ENCODE peak calls at places on chromosomes 1 and 21, in eight cellular contexts. J is HFFc6; S is fibroblast of mammary gland; K is NCI-H146; H is nucleus accumbens; G is BJ; X is activated T-cell treated with anti-CD3 and anti-CD28 coated beads for 1 hour; Y is stimulated activated CD4-positive, alpha-beta T cell treated with anti-CD3 and anti-CD28 coated beads, Interleukin-4, amount 100 ng/mL, for 1 hour. C is an unnamed sample.

GRCh38 chr1:13749543-13750307 is 49.7 kb downstream of the PRDM2 start:
- DNase-seq in J (peak), S (peak), K (peak), H (no peak), G (no peak), X (peak), Y (peak), C (peak)

GRCh38 chr1:206608108-206608698 is 4.1 kb downstream of the EIF2D start:
- DNase-seq in J (peak), S (peak), K (peak), H (no peak), G (no peak), X (peak), Y (peak), C (peak)

GRCh38 chr1:54846301-54846700 is 40.7 kb downstream of the DHCR24 start:
- DNase-seq in J (no peak), S (no peak), K (no peak), H (no peak), G (no peak), X (no peak), Y (no peak), C (no peak)

GRCh38 chr1:65264197-65264929 is 45.0 kb upstream of the DNAJC6 start:
- DNase-seq in J (peak), S (peak), K (peak), H (peak), G (no peak), X (no peak), Y (peak), C (peak)

GRCh38 chr1:236471653-236472052 is 52.1 kb upstream of the LGALS8 start:
- DNase-seq in J (no peak), S (no peak), K (peak), H (no peak), G (no peak), X (no peak), Y (no peak), C (peak)

GRCh38 chr1:154182342-154183044 is 9.4 kb downstream of the TPM3 start:
- DNase-seq in J (peak), S (peak), K (peak), H (peak), G (no peak), X (peak), Y (peak), C (peak)

GRCh38 chr21:45281411-45282282 is 6.0 kb downstream of the POFUT2 start:
- DNase-seq in J (no peak), S (no peak), K (no peak), H (no peak), G (no peak), X (no peak), Y (no peak), C (no peak)

GRCh38 chr21:21457077-21457476 is 458.9 kb downstream of the NCAM2 start:
- DNase-seq in J (no peak), S (no peak), K (no peak), H (no peak), G (no peak), X (no peak), Y (no peak), C (no peak)

GRCh38 chr1:61326713-61327112 is 244.4 kb downstream of the NFIA start:
- DNase-seq in J (no peak), S (no peak), K (no peak), H (no peak), G (no peak), X (no peak), Y (no peak), C (no peak)

GRCh38 chr1:78003882-78004718 is 639 bp upstream of the DNAJB4 start:
- DNase-seq in J (peak), S (peak), K (no peak), H (peak), G (peak), X (peak), Y (peak), C (peak)

GRCh38 chr1:203211812-203212211 is 17.7 kb downstream of the CHIT1 start:
- DNase-seq in J (no peak), S (no peak), K (no peak), H (no peak), G (no peak), X (no peak), Y (no peak), C (no peak)

GRCh38 chr1:218027152-218027551 is 257.9 kb upstream of the RRP15 start:
- DNase-seq in J (no peak), S (no peak), K (no peak), H (no peak), G (no peak), X (no peak), Y (no peak), C (no peak)

GRCh38 chr1:167957710-167958109 is 20.8 kb upstream of the MPC2 start:
- DNase-seq in J (peak), S (peak), K (no peak), H (no peak), G (no peak), X (no peak), Y (no peak), C (no peak)

GRCh38 chr1:197065549-197065948 is 1.5 kb downstream of the F13B start:
- DNase-seq in J (no peak), S (peak), K (no peak), H (no peak), G (no peak), X (no peak), Y (no peak), C (peak)

GRCh38 chr1:8077120-8077573 is 51.0 kb upstream of the ERRFI1 start:
- DNase-seq in J (peak), S (peak), K (no peak), H (no peak), G (peak), X (no peak), Y (no peak), C (peak)

GRCh38 chr1:214664656-214665433 is 61.9 kb downstream of the CENPF start:
- DNase-seq in J (no peak), S (no peak), K (no peak), H (no peak), G (no peak), X (no peak), Y (no peak), C (no peak)

GRCh38 chr1:66271216-66271903 is 262.6 kb upstream of the SGIP1 start:
- DNase-seq in J (peak), S (peak), K (no peak), H (peak), G (peak), X (no peak), Y (peak), C (peak)

GRCh38 chr1:52503706-52504105 is 49.2 kb downstream of the TUT4 start:
- DNase-seq in J (no peak), S (peak), K (no peak), H (no peak), G (no peak), X (no peak), Y (no peak), C (no peak)

GRCh38 chr1:36913016-36913415 is 121.3 kb downstream of the GRIK3 start:
- DNase-seq in J (no peak), S (no peak), K (no peak), H (no peak), G (no peak), X (no peak), Y (no peak), C (no peak)

GRCh38 chr21:44323591-44323990 is 15.6 kb downstream of the CFAP410 start:
- DNase-seq in J (no peak), S (no peak), K (no peak), H (no peak), G (no peak), X (no peak), Y (no peak), C (no peak)

GRCh38 chr1:185964946-185965345 is 230.8 kb downstream of the HMCN1 start:
- DNase-seq in J (no peak), S (no peak), K (no peak), H (no peak), G (no peak), X (no peak), Y (no peak), C (no peak)

GRCh38 chr1:24286246-24287010 is 32.7 kb upstream of the GRHL3 start:
- DNase-seq in J (no peak), S (no peak), K (no peak), H (no peak), G (no peak), X (no peak), Y (no peak), C (no peak)

GRCh38 chr1:101262060-101262459 is 25.2 kb downstream of the S1PR1 start:
- DNase-seq in J (no peak), S (no peak), K (no peak), H (no peak), G (no peak), X (no peak), Y (no peak), C (no peak)

GRCh38 chr1:232486006-232486405 is 143.9 kb downstream of the SIPA1L2 start:
- DNase-seq in J (no peak), S (peak), K (no peak), H (no peak), G (no peak), X (no peak), Y (no peak), C (no peak)

GRCh38 chr1:58857673-58858343 is 74.0 kb upstream of the JUN start:
- DNase-seq in J (no peak), S (no peak), K (no peak), H (no peak), G (no peak), X (no peak), Y (no peak), C (no peak)

GRCh38 chr21:42570841-42571387 is 57.3 kb downstream of the SLC37A1 start:
- DNase-seq in J (no peak), S (no peak), K (peak), H (no peak), G (no peak), X (no peak), Y (no peak), C (peak)

GRCh38 chr1:162405800-162406199 is 6.1 kb downstream of the SH2D1B start:
- DNase-seq in J (no peak), S (no peak), K (no peak), H (no peak), G (no peak), X (no peak), Y (no peak), C (no peak)

GRCh38 chr1:25140073-25140797 is 92.1 kb downstream of the SYF2 start:
- DNase-seq in J (no peak), S (no peak), K (no peak), H (no peak), G (no peak), X (no peak), Y (no peak), C (no peak)